ENCODE peak calls at places on chromosomes 6 and 20, in four cellular contexts. One of them, this sample, is unnamed.

GRCh38 chr20:41395669-41396664 is 29.3 kb upstream of the EMILIN3 start:
- DNase-seq in left ventricle myocardium inferior: no peak
- DNase-seq in effector memory CD4-positive, alpha-beta T cell: no peak
- DNase-seq in Jurkat, Clone E6-1: no peak
- DNase-seq in this sample: no peak

GRCh38 chr6:155436981-155437749 is 18.5 kb downstream of the NOX3 start:
- DNase-seq in Jurkat, Clone E6-1: no peak
- DNase-seq in effector memory CD4-positive, alpha-beta T cell: no peak
- DNase-seq in left ventricle myocardium inferior: no peak
- DNase-seq in this sample: no peak

GRCh38 chr20:699811-700338 is 24.3 kb upstream of the SCRT2 start:
- DNase-seq in effector memory CD4-positive, alpha-beta T cell: no peak
- DNase-seq in left ventricle myocardium inferior: peak
- DNase-seq in Jurkat, Clone E6-1: no peak
- DNase-seq in this sample: peak

GRCh38 chr20:15561707-15562106 is 1011.5 kb downstream of the KIF16B start:
- DNase-seq in left ventricle myocardium inferior: no peak
- DNase-seq in effector memory CD4-positive, alpha-beta T cell: no peak
- DNase-seq in Jurkat, Clone E6-1: no peak
- DNase-seq in this sample: no peak

GRCh38 chr6:35105078-35105477 is 36.1 kb downstream of the TCP11 start:
- DNase-seq in effector memory CD4-positive, alpha-beta T cell: no peak
- DNase-seq in Jurkat, Clone E6-1: no peak
- DNase-seq in left ventricle myocardium inferior: no peak
- DNase-seq in this sample: no peak

GRCh38 chr6:143141442-143141841 is 80.8 kb downstream of the AIG1 start:
- DNase-seq in Jurkat, Clone E6-1: no peak
- DNase-seq in left ventricle myocardium inferior: no peak
- DNase-seq in effector memory CD4-positive, alpha-beta T cell: no peak
- DNase-seq in this sample: no peak

GRCh38 chr20:10134176-10134575 is 84.5 kb upstream of the SNAP25 start:
- DNase-seq in effector memory CD4-positive, alpha-beta T cell: no peak
- DNase-seq in Jurkat, Clone E6-1: no peak
- DNase-seq in left ventricle myocardium inferior: no peak
- DNase-seq in this sample: no peak

GRCh38 chr6:108002365-108003221 is 44.6 kb upstream of the SEC63 start:
- DNase-seq in Jurkat, Clone E6-1: no peak
- DNase-seq in left ventricle myocardium inferior: no peak
- DNase-seq in effector memory CD4-positive, alpha-beta T cell: no peak
- DNase-seq in this sample: no peak

GRCh38 chr20:3786665-3787639 is at the start of gene CENPB:
- DNase-seq in Jurkat, Clone E6-1: peak
- DNase-seq in effector memory CD4-positive, alpha-beta T cell: peak
- DNase-seq in left ventricle myocardium inferior: peak
- DNase-seq in this sample: peak

GRCh38 chr6:17900011-17900410 is 87.4 kb downstream of the KIF13A start:
- DNase-seq in left ventricle myocardium inferior: no peak
- DNase-seq in Jurkat, Clone E6-1: no peak
- DNase-seq in effector memory CD4-positive, alpha-beta T cell: no peak
- DNase-seq in this sample: no peak

GRCh38 chr20:57118107-57118769 is 148.2 kb downstream of the BMP7 start:
- DNase-seq in Jurkat, Clone E6-1: no peak
- DNase-seq in effector memory CD4-positive, alpha-beta T cell: no peak
- DNase-seq in left ventricle myocardium inferior: no peak
- DNase-seq in this sample: no peak

GRCh38 chr6:150775804-150776203 is 89.7 kb upstream of the MTHFD1L start:
- DNase-seq in left ventricle myocardium inferior: no peak
- DNase-seq in Jurkat, Clone E6-1: no peak
- DNase-seq in effector memory CD4-positive, alpha-beta T cell: no peak
- DNase-seq in this sample: no peak

GRCh38 chr20:59019217-59019616 is at the start of gene TUBB1:
- DNase-seq in effector memory CD4-positive, alpha-beta T cell: no peak
- DNase-seq in Jurkat, Clone E6-1: no peak
- DNase-seq in left ventricle myocardium inferior: no peak
- DNase-seq in this sample: no peak

GRCh38 chr6:5766260-5766659 is 240.5 kb downstream of the NRN1 start:
- DNase-seq in left ventricle myocardium inferior: no peak
- DNase-seq in effector memory CD4-positive, alpha-beta T cell: no peak
- DNase-seq in Jurkat, Clone E6-1: no peak
- DNase-seq in this sample: no peak

GRCh38 chr6:30781362-30781696 is 37.0 kb upstream of the IER3 start:
- DNase-seq in effector memory CD4-positive, alpha-beta T cell: no peak
- DNase-seq in Jurkat, Clone E6-1: no peak
- DNase-seq in left ventricle myocardium inferior: no peak
- DNase-seq in this sample: no peak

GRCh38 chr6:51608932-51609331 is 478.5 kb downstream of the PKHD1 start:
- DNase-seq in left ventricle myocardium inferior: no peak
- DNase-seq in effector memory CD4-positive, alpha-beta T cell: no peak
- DNase-seq in Jurkat, Clone E6-1: no peak
- DNase-seq in this sample: no peak

GRCh38 chr20:48364688-48365421 is 462.9 kb downstream of the PREX1 start:
- DNase-seq in left ventricle myocardium inferior: no peak
- DNase-seq in effector memory CD4-positive, alpha-beta T cell: no peak
- DNase-seq in Jurkat, Clone E6-1: no peak
- DNase-seq in this sample: no peak

GRCh38 chr6:32685603-32686002 is 19.1 kb upstream of the HLA-DQB1 start:
- DNase-seq in left ventricle myocardium inferior: no peak
- DNase-seq in Jurkat, Clone E6-1: peak
- DNase-seq in effector memory CD4-positive, alpha-beta T cell: no peak
- DNase-seq in this sample: no peak

GRCh38 chr6:43853066-43853650 is 83.1 kb downstream of the VEGFA start:
- DNase-seq in effector memory CD4-positive, alpha-beta T cell: no peak
- DNase-seq in left ventricle myocardium inferior: no peak
- DNase-seq in Jurkat, Clone E6-1: no peak
- DNase-seq in this sample: no peak

GRCh38 chr6:100573169-100573568 is 108.4 kb upstream of the SIM1 start:
- DNase-seq in effector memory CD4-positive, alpha-beta T cell: no peak
- DNase-seq in Jurkat, Clone E6-1: no peak
- DNase-seq in left ventricle myocardium inferior: no peak
- DNase-seq in this sample: no peak

GRCh38 chr6:95133578-95133977 is 443.8 kb upstream of the MANEA start:
- DNase-seq in left ventricle myocardium inferior: no peak
- DNase-seq in Jurkat, Clone E6-1: no peak
- DNase-seq in effector memory CD4-positive, alpha-beta T cell: no peak
- DNase-seq in this sample: no peak

GRCh38 chr6:139014945-139015344 is 13.6 kb upstream of the ABRACL start:
- DNase-seq in effector memory CD4-positive, alpha-beta T cell: no peak
- DNase-seq in left ventricle myocardium inferior: peak
- DNase-seq in Jurkat, Clone E6-1: no peak
- DNase-seq in this sample: no peak

GRCh38 chr6:89547286-89547685 is 91.3 kb downstream of the LYRM2 start:
- DNase-seq in left ventricle myocardium inferior: no peak
- DNase-seq in effector memory CD4-positive, alpha-beta T cell: no peak
- DNase-seq in Jurkat, Clone E6-1: no peak
- DNase-seq in this sample: no peak

GRCh38 chr6:49300911-49301310 is 162.1 kb downstream of the MMUT start:
- DNase-seq in effector memory CD4-positive, alpha-beta T cell: no peak
- DNase-seq in Jurkat, Clone E6-1: no peak
- DNase-seq in left ventricle myocardium inferior: no peak
- DNase-seq in this sample: no peak

GRCh38 chr6:8177721-8178120 is 75.4 kb upstream of the EEF1E1 start:
- DNase-seq in effector memory CD4-positive, alpha-beta T cell: no peak
- DNase-seq in Jurkat, Clone E6-1: no peak
- DNase-seq in left ventricle myocardium inferior: no peak
- DNase-seq in this sample: no peak

GRCh38 chr6:138036111-138036510 is 71.1 kb downstream of the PERP start:
- DNase-seq in Jurkat, Clone E6-1: no peak
- DNase-seq in effector memory CD4-positive, alpha-beta T cell: no peak
- DNase-seq in left ventricle myocardium inferior: no peak
- DNase-seq in this sample: no peak

GRCh38 chr6:53734473-53735299 is 60.1 kb upstream of the LRRC1 start:
- DNase-seq in effector memory CD4-positive, alpha-beta T cell: no peak
- DNase-seq in Jurkat, Clone E6-1: peak
- DNase-seq in left ventricle myocardium inferior: peak
- DNase-seq in this sample: no peak

GRCh38 chr6:13978787-13979186 is 54.0 kb downstream of the RNF182 start:
- DNase-seq in Jurkat, Clone E6-1: no peak
- DNase-seq in left ventricle myocardium inferior: no peak
- DNase-seq in effector memory CD4-positive, alpha-beta T cell: no peak
- DNase-seq in this sample: no peak

GRCh38 chr20:49729780-49730179 is 16.1 kb upstream of the B4GALT5 start:
- DNase-seq in left ventricle myocardium inferior: no peak
- DNase-seq in Jurkat, Clone E6-1: no peak
- DNase-seq in effector memory CD4-positive, alpha-beta T cell: no peak
- DNase-seq in this sample: no peak

GRCh38 chr6:84645000-84645399 is 119.4 kb downstream of the TBX18 start:
- DNase-seq in left ventricle myocardium inferior: no peak
- DNase-seq in effector memory CD4-positive, alpha-beta T cell: no peak
- DNase-seq in Jurkat, Clone E6-1: no peak
- DNase-seq in this sample: no peak

GRCh38 chr6:43276180-43277082 is 21.6 kb upstream of the SLC22A7 start:
- DNase-seq in left ventricle myocardium inferior: no peak
- DNase-seq in Jurkat, Clone E6-1: no peak
- DNase-seq in effector memory CD4-positive, alpha-beta T cell: no peak
- DNase-seq in this sample: no peak

GRCh38 chr6:22142931-22143330 is 153.9 kb downstream of the PRL start:
- DNase-seq in effector memory CD4-positive, alpha-beta T cell: no peak
- DNase-seq in left ventricle myocardium inferior: no peak
- DNase-seq in Jurkat, Clone E6-1: peak
- DNase-seq in this sample: no peak

GRCh38 chr6:11494786-11495564 is 42.6 kb upstream of the TMEM170B start:
- DNase-seq in left ventricle myocardium inferior: no peak
- DNase-seq in Jurkat, Clone E6-1: no peak
- DNase-seq in effector memory CD4-positive, alpha-beta T cell: no peak
- DNase-seq in this sample: no peak

GRCh38 chr20:17645010-17645409 is 37.0 kb downstream of the RRBP1 start:
- DNase-seq in Jurkat, Clone E6-1: no peak
- DNase-seq in effector memory CD4-positive, alpha-beta T cell: no peak
- DNase-seq in left ventricle myocardium inferior: no peak
- DNase-seq in this sample: no peak

GRCh38 chr6:43875849-43876572 is 106.0 kb downstream of the VEGFA start:
- DNase-seq in Jurkat, Clone E6-1: no peak
- DNase-seq in effector memory CD4-positive, alpha-beta T cell: no peak
- DNase-seq in left ventricle myocardium inferior: no peak
- DNase-seq in this sample: no peak

GRCh38 chr6:162343196-162343901 is 384.2 kb downstream of the PRKN start:
- DNase-seq in effector memory CD4-positive, alpha-beta T cell: no peak
- DNase-seq in Jurkat, Clone E6-1: no peak
- DNase-seq in left ventricle myocardium inferior: no peak
- DNase-seq in this sample: no peak

GRCh38 chr6:169832247-169832948 is 81.0 kb downstream of the ERMARD start:
- DNase-seq in effector memory CD4-positive, alpha-beta T cell: no peak
- DNase-seq in Jurkat, Clone E6-1: no peak
- DNase-seq in left ventricle myocardium inferior: no peak
- DNase-seq in this sample: no peak
- H3K4me3 ChIP-seq in effector memory CD4-positive, alpha-beta T cell: no peak
- H3K4me3 ChIP-seq in Jurkat, Clone E6-1: no peak
- H3K4me3 ChIP-seq in left ventricle myocardium inferior: no peak
- H3K4me3 ChIP-seq in this sample: no peak

GRCh38 chr6:159168536-159169192 is 536 bp upstream of the FNDC1 start:
- DNase-seq in Jurkat, Clone E6-1: no peak
- DNase-seq in effector memory CD4-positive, alpha-beta T cell: no peak
- DNase-seq in left ventricle myocardium inferior: peak
- DNase-seq in this sample: no peak
- H3K4me3 ChIP-seq in Jurkat, Clone E6-1: no peak
- H3K4me3 ChIP-seq in effector memory CD4-positive, alpha-beta T cell: peak
- H3K4me3 ChIP-seq in left ventricle myocardium inferior: peak
- H3K4me3 ChIP-seq in this sample: peak

GRCh38 chr6:45328523-45328922 is 393 bp downstream of the RUNX2 start:
- DNase-seq in Jurkat, Clone E6-1: no peak
- DNase-seq in effector memory CD4-positive, alpha-beta T cell: no peak
- DNase-seq in left ventricle myocardium inferior: no peak
- DNase-seq in this sample: no peak
- H3K4me3 ChIP-seq in Jurkat, Clone E6-1: peak
- H3K4me3 ChIP-seq in effector memory CD4-positive, alpha-beta T cell: no peak
- H3K4me3 ChIP-seq in left ventricle myocardium inferior: peak
- H3K4me3 ChIP-seq in this sample: no peak

GRCh38 chr6:167031082-167031709 is 32.0 kb downstream of the CEP43 start:
- DNase-seq in effector memory CD4-positive, alpha-beta T cell: no peak
- DNase-seq in left ventricle myocardium inferior: no peak
- DNase-seq in Jurkat, Clone E6-1: no peak
- DNase-seq in this sample: no peak

GRCh38 chr6:167030222-167031072 is 31.2 kb downstream of the CEP43 start:
- DNase-seq in left ventricle myocardium inferior: no peak
- DNase-seq in Jurkat, Clone E6-1: no peak
- DNase-seq in effector memory CD4-positive, alpha-beta T cell: no peak
- DNase-seq in this sample: no peak

GRCh38 chr6:167037762-167038161 is 38.6 kb downstream of the CEP43 start:
- DNase-seq in left ventricle myocardium inferior: no peak
- DNase-seq in effector memory CD4-positive, alpha-beta T cell: no peak
- DNase-seq in Jurkat, Clone E6-1: no peak
- DNase-seq in this sample: no peak

GRCh38 chr6:167034056-167034455 is 34.9 kb downstream of the CEP43 start:
- DNase-seq in Jurkat, Clone E6-1: no peak
- DNase-seq in effector memory CD4-positive, alpha-beta T cell: no peak
- DNase-seq in left ventricle myocardium inferior: no peak
- DNase-seq in this sample: no peak
- H3K4me3 ChIP-seq in Jurkat, Clone E6-1: no peak
- H3K4me3 ChIP-seq in effector memory CD4-positive, alpha-beta T cell: no peak
- H3K4me3 ChIP-seq in left ventricle myocardium inferior: no peak
- H3K4me3 ChIP-seq in this sample: no peak